ENCODE peak calls at places on chromosomes 2 and 18, in five cellular contexts. One of them, this sample, is unnamed.

GRCh38 chr2:176652300-176653182 is 383.3 kb downstream of the MTX2 start:
- DNase-seq in lung: no peak
- DNase-seq in RWPE1: peak; percentile 51
- DNase-seq in substantia nigra: no peak
- DNase-seq in heart left ventricle: peak; percentile 21
- DNase-seq in this sample: no peak

GRCh38 chr2:131641414-131642206 is 113.9 kb downstream of the CCDC74A start:
- DNase-seq in substantia nigra: no peak
- DNase-seq in heart left ventricle: no peak
- DNase-seq in lung: no peak
- DNase-seq in RWPE1: no peak
- DNase-seq in this sample: peak; percentile 53

GRCh38 chr2:39660612-39661196 is 5.0 kb upstream of the TMEM178A start:
- DNase-seq in lung: no peak
- DNase-seq in RWPE1: no peak
- DNase-seq in heart left ventricle: no peak
- DNase-seq in substantia nigra: no peak
- DNase-seq in this sample: no peak

GRCh38 chr2:32553829-32554432 is 73.9 kb upstream of the TTC27 start:
- DNase-seq in substantia nigra: no peak
- DNase-seq in lung: no peak
- DNase-seq in heart left ventricle: no peak
- DNase-seq in RWPE1: peak; percentile 44
- DNase-seq in this sample: peak; percentile 41

GRCh38 chr18:59041819-59042476 is 97.7 kb upstream of the SEC11C start:
- DNase-seq in heart left ventricle: no peak
- DNase-seq in substantia nigra: peak; percentile 32
- DNase-seq in RWPE1: no peak
- DNase-seq in lung: no peak
- DNase-seq in this sample: no peak

GRCh38 chr2:99635710-99636431 is 146.1 kb upstream of the REV1 start:
- DNase-seq in RWPE1: no peak
- DNase-seq in substantia nigra: no peak
- DNase-seq in lung: no peak
- DNase-seq in heart left ventricle: peak; percentile 62
- DNase-seq in this sample: peak; percentile 83

GRCh38 chr18:2179498-2180183 is 391.7 kb downstream of the METTL4 start:
- DNase-seq in heart left ventricle: no peak
- DNase-seq in RWPE1: no peak
- DNase-seq in substantia nigra: no peak
- DNase-seq in lung: no peak
- DNase-seq in this sample: no peak

GRCh38 chr2:8633735-8634313 is 48.0 kb upstream of the ID2 start:
- DNase-seq in RWPE1: no peak
- DNase-seq in heart left ventricle: no peak
- DNase-seq in substantia nigra: no peak
- DNase-seq in lung: no peak
- DNase-seq in this sample: peak; percentile 97

GRCh38 chr2:46643951-46644350 is 164.6 kb downstream of the TMEM247 start:
- DNase-seq in heart left ventricle: no peak
- DNase-seq in substantia nigra: no peak
- DNase-seq in RWPE1: peak; percentile 57
- DNase-seq in lung: no peak
- DNase-seq in this sample: no peak

GRCh38 chr2:49174755-49175154 is 20.4 kb upstream of the FSHR start:
- DNase-seq in substantia nigra: no peak
- DNase-seq in lung: no peak
- DNase-seq in heart left ventricle: no peak
- DNase-seq in RWPE1: no peak
- DNase-seq in this sample: no peak

GRCh38 chr2:144834954-144835633 is 315.2 kb upstream of the ZEB2 start:
- DNase-seq in substantia nigra: no peak
- DNase-seq in RWPE1: no peak
- DNase-seq in heart left ventricle: peak; percentile 52
- DNase-seq in lung: no peak
- DNase-seq in this sample: no peak

GRCh38 chr2:49687873-49688272 is 533.6 kb upstream of the FSHR start:
- DNase-seq in substantia nigra: no peak
- DNase-seq in RWPE1: no peak
- DNase-seq in heart left ventricle: no peak
- DNase-seq in lung: no peak
- DNase-seq in this sample: no peak

GRCh38 chr2:870426-870825 is 80.2 kb upstream of the SNTG2 start:
- DNase-seq in lung: no peak
- DNase-seq in heart left ventricle: no peak
- DNase-seq in substantia nigra: no peak
- DNase-seq in RWPE1: no peak
- DNase-seq in this sample: no peak

GRCh38 chr2:98734157-98734556 is 3.2 kb upstream of the MGAT4A start:
- DNase-seq in substantia nigra: no peak
- DNase-seq in heart left ventricle: no peak
- DNase-seq in lung: no peak
- DNase-seq in RWPE1: no peak
- DNase-seq in this sample: no peak

GRCh38 chr2:50401772-50402653 is 629.9 kb downstream of the NRXN1 start:
- DNase-seq in substantia nigra: peak; percentile 16
- DNase-seq in lung: peak; percentile 49
- DNase-seq in heart left ventricle: no peak
- DNase-seq in RWPE1: peak; percentile 26
- DNase-seq in this sample: peak; percentile 43

GRCh38 chr2:198546091-198546490 is 741.7 kb downstream of the PLCL1 start:
- DNase-seq in RWPE1: no peak
- DNase-seq in lung: no peak
- DNase-seq in substantia nigra: no peak
- DNase-seq in heart left ventricle: no peak
- DNase-seq in this sample: no peak

GRCh38 chr2:217218269-217219140 is 358.6 kb upstream of the TNP1 start:
- DNase-seq in heart left ventricle: no peak
- DNase-seq in substantia nigra: no peak
- DNase-seq in lung: no peak
- DNase-seq in RWPE1: no peak
- DNase-seq in this sample: no peak

GRCh38 chr2:3597567-3597966 is 2.7 kb downstream of the COLEC11 start:
- DNase-seq in substantia nigra: no peak
- DNase-seq in RWPE1: no peak
- DNase-seq in lung: no peak
- DNase-seq in heart left ventricle: no peak
- DNase-seq in this sample: no peak

GRCh38 chr18:75104483-75104882 is 104.5 kb downstream of the PTGR3 start:
- DNase-seq in RWPE1: no peak
- DNase-seq in lung: no peak
- DNase-seq in heart left ventricle: no peak
- DNase-seq in substantia nigra: no peak
- DNase-seq in this sample: no peak

GRCh38 chr2:145258903-145259579 is 739.1 kb upstream of the ZEB2 start:
- DNase-seq in heart left ventricle: no peak
- DNase-seq in substantia nigra: no peak
- DNase-seq in RWPE1: no peak
- DNase-seq in lung: no peak
- DNase-seq in this sample: no peak

GRCh38 chr18:63467699-63468098 is 9.1 kb upstream of the SERPINB5 start:
- DNase-seq in heart left ventricle: no peak
- DNase-seq in lung: no peak
- DNase-seq in RWPE1: no peak
- DNase-seq in substantia nigra: no peak
- DNase-seq in this sample: no peak

GRCh38 chr18:63472380-63472779 is 4.4 kb upstream of the SERPINB5 start:
- DNase-seq in lung: no peak
- DNase-seq in substantia nigra: no peak
- DNase-seq in RWPE1: peak; percentile 75
- DNase-seq in heart left ventricle: no peak
- DNase-seq in this sample: no peak

GRCh38 chr18:63476666-63477065 is at the start of gene SERPINB5:
- DNase-seq in substantia nigra: no peak
- DNase-seq in lung: no peak
- DNase-seq in RWPE1: peak; percentile 84
- DNase-seq in heart left ventricle: no peak
- DNase-seq in this sample: no peak

GRCh38 chr18:63465059-63465458 is 11.7 kb upstream of the SERPINB5 start:
- DNase-seq in RWPE1: no peak
- DNase-seq in lung: no peak
- DNase-seq in substantia nigra: no peak
- DNase-seq in heart left ventricle: no peak
- DNase-seq in this sample: no peak

GRCh38 chr18:63470751-63471150 is 6.0 kb upstream of the SERPINB5 start:
- DNase-seq in heart left ventricle: no peak
- DNase-seq in lung: no peak
- DNase-seq in substantia nigra: no peak
- DNase-seq in RWPE1: no peak
- DNase-seq in this sample: no peak
- H3K27ac ChIP-seq in heart left ventricle: no peak overlapping the region
- H3K27ac ChIP-seq in lung: no peak overlapping the region
- H3K27ac ChIP-seq in substantia nigra: no peak overlapping the region
- H3K27ac ChIP-seq in RWPE1: peak overlapping the region; percentile 71
- H3K27ac ChIP-seq in this sample: no peak overlapping the region

GRCh38 chr2:133498166-133498565 is 70.1 kb downstream of the NCKAP5 start:
- DNase-seq in heart left ventricle: no peak
- DNase-seq in lung: no peak
- DNase-seq in substantia nigra: no peak
- DNase-seq in RWPE1: no peak
- DNase-seq in this sample: no peak
- H3K27ac ChIP-seq in heart left ventricle: no peak overlapping the region
- H3K27ac ChIP-seq in lung: no peak overlapping the region
- H3K27ac ChIP-seq in substantia nigra: no peak overlapping the region
- H3K27ac ChIP-seq in RWPE1: no peak overlapping the region
- H3K27ac ChIP-seq in this sample: no peak overlapping the region

DNA sequence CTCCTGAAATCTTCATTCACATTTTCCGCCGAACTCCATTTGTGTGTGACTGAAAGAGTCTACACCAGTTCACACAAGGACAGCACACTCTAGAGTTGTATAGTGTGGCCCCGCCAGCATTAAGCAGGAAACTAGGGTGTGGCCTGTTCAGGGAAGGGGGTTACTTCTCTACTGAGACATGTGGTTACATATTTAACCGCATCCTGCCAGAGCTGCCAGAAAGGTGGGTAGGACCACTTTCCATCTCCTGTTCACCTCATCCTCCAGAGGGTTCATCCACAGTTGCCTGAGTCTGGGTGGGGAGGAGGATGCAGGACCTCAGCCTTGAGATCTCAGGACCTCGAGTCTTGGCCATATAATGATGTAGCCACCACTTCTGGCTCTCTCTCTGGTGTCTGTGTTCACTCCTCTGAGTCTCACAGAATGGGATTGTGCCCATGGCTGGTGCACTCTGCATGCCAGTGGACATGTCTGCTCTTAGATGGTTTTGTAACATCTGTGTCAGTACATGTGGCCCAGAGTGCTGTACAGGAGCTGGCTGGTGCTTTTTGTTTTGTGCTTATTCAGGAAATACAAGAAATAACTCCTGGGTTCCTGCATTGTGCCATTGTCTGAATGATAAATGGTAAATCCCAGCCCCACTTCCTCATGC is 7.7 kb upstream of the SP140L start:
- DNase-seq in lung: no peak
- DNase-seq in substantia nigra: no peak
- DNase-seq in heart left ventricle: no peak
- DNase-seq in RWPE1: no peak
- DNase-seq in this sample: no peak
- H3K27ac ChIP-seq in lung: no peak overlapping the region
- H3K27ac ChIP-seq in substantia nigra: no peak overlapping the region
- H3K27ac ChIP-seq in heart left ventricle: no peak overlapping the region
- H3K27ac ChIP-seq in RWPE1: no peak overlapping the region
- H3K27ac ChIP-seq in this sample: no peak overlapping the region

GRCh38 chr2:85401844-85402243 is 8.3 kb downstream of the CAPG start:
- DNase-seq in heart left ventricle: no peak
- DNase-seq in lung: no peak
- DNase-seq in substantia nigra: no peak
- DNase-seq in RWPE1: no peak
- DNase-seq in this sample: peak; percentile 32

GRCh38 chr2:85400023-85400422 is 10.1 kb downstream of the CAPG start:
- DNase-seq in substantia nigra: no peak
- DNase-seq in heart left ventricle: no peak
- DNase-seq in lung: no peak
- DNase-seq in RWPE1: no peak
- DNase-seq in this sample: no peak

GRCh38 chr2:85399183-85399455 is 11.0 kb downstream of the CAPG start:
- DNase-seq in heart left ventricle: no peak
- DNase-seq in substantia nigra: no peak
- DNase-seq in RWPE1: no peak
- DNase-seq in lung: no peak
- DNase-seq in this sample: no peak

GRCh38 chr2:85400541-85400940 is 9.6 kb downstream of the CAPG start:
- DNase-seq in RWPE1: no peak
- DNase-seq in lung: no peak
- DNase-seq in substantia nigra: no peak
- DNase-seq in heart left ventricle: no peak
- DNase-seq in this sample: no peak

GRCh38 chr2:85400951-85401805 is 9.0 kb downstream of the CAPG start:
- DNase-seq in substantia nigra: peak; percentile 36
- DNase-seq in lung: no peak
- DNase-seq in RWPE1: no peak
- DNase-seq in heart left ventricle: no peak
- DNase-seq in this sample: no peak
- H3K27ac ChIP-seq in substantia nigra: no peak overlapping the region
- H3K27ac ChIP-seq in lung: no peak overlapping the region
- H3K27ac ChIP-seq in RWPE1: peak overlapping the region; percentile 3
- H3K27ac ChIP-seq in heart left ventricle: no peak overlapping the region
- H3K27ac ChIP-seq in this sample: no peak overlapping the region

DNA sequence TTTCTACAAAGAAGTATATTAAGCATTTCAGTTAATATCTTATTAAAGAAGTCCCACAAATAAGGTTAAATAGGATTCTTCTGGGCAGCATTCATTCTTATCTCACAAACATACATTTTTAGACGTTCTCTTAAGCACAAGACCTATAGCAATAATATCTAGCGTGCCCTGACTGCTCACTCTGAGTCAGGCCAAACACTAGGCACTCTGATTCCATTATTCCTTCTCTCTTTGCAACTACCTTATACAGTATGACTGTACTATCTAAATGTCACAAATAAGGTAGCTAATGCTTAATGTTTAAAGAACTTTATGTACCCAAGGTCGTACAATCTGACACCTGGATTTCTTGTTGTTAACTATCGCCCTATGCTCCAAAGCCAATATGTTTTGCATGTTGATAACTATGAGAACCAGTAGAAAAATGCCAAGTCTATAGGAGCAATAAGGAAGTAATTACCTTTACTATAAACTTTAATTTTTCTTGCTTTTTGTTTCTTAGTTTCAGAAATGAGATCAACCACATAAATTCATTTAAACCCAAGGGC is 352.2 kb downstream of the IRS1 start:
- DNase-seq in lung: no peak
- DNase-seq in heart left ventricle: no peak
- DNase-seq in RWPE1: no peak
- DNase-seq in substantia nigra: no peak
- DNase-seq in this sample: no peak
- H3K27ac ChIP-seq in lung: no peak overlapping the region
- H3K27ac ChIP-seq in heart left ventricle: no peak overlapping the region
- H3K27ac ChIP-seq in RWPE1: no peak overlapping the region
- H3K27ac ChIP-seq in substantia nigra: no peak overlapping the region
- H3K27ac ChIP-seq in this sample: peak overlapping the region; percentile 65